ENCODE peak calls at places on chromosomes 3 and 15, in eight cellular contexts. One of them, this sample, is unnamed.

GRCh38 chr3:193922034-193922774 is 213.7 kb upstream of the HES1 start:
- DNase-seq in lung: no peak
- DNase-seq in heart right ventricle: no peak
- DNase-seq in naive thymus-derived CD4-positive, alpha-beta T cell: no peak
- DNase-seq in epithelial cell of proximal tubule: no peak
- DNase-seq in neural progenitor cell: no peak
- DNase-seq in adrenal gland: no peak
- DNase-seq in uterus: no peak
- DNase-seq in this sample: peak; percentile 55

GRCh38 chr3:132004571-132004970 is 30.2 kb downstream of the CPNE4 start:
- DNase-seq in lung: no peak
- DNase-seq in heart right ventricle: no peak
- DNase-seq in naive thymus-derived CD4-positive, alpha-beta T cell: no peak
- DNase-seq in epithelial cell of proximal tubule: no peak
- DNase-seq in neural progenitor cell: no peak
- DNase-seq in adrenal gland: no peak
- DNase-seq in uterus: no peak
- DNase-seq in this sample: no peak

GRCh38 chr3:39744746-39745145 is 64.7 kb upstream of the MYRIP start:
- DNase-seq in lung: no peak
- DNase-seq in heart right ventricle: no peak
- DNase-seq in naive thymus-derived CD4-positive, alpha-beta T cell: no peak
- DNase-seq in epithelial cell of proximal tubule: no peak
- DNase-seq in neural progenitor cell: no peak
- DNase-seq in adrenal gland: no peak
- DNase-seq in uterus: no peak
- DNase-seq in this sample: no peak

GRCh38 chr15:31295660-31296059 is 31.0 kb upstream of the KLF13 start:
- DNase-seq in lung: peak; percentile 13
- DNase-seq in heart right ventricle: no peak
- DNase-seq in naive thymus-derived CD4-positive, alpha-beta T cell: no peak
- DNase-seq in epithelial cell of proximal tubule: no peak
- DNase-seq in neural progenitor cell: no peak
- DNase-seq in adrenal gland: peak; percentile 1
- DNase-seq in uterus: no peak
- DNase-seq in this sample: peak; percentile 2

GRCh38 chr15:70833897-70834765 is 19.8 kb downstream of the LARP6 start:
- DNase-seq in lung: no peak
- DNase-seq in heart right ventricle: no peak
- DNase-seq in naive thymus-derived CD4-positive, alpha-beta T cell: no peak
- DNase-seq in epithelial cell of proximal tubule: no peak
- DNase-seq in neural progenitor cell: no peak
- DNase-seq in adrenal gland: no peak
- DNase-seq in uterus: no peak
- DNase-seq in this sample: no peak

GRCh38 chr3:138809506-138810266 is 25.0 kb downstream of the PIK3CB start:
- DNase-seq in lung: no peak
- DNase-seq in heart right ventricle: no peak
- DNase-seq in naive thymus-derived CD4-positive, alpha-beta T cell: no peak
- DNase-seq in epithelial cell of proximal tubule: no peak
- DNase-seq in neural progenitor cell: no peak
- DNase-seq in adrenal gland: no peak
- DNase-seq in uterus: no peak
- DNase-seq in this sample: no peak

GRCh38 chr3:123883111-123883510 is 1.0 kb downstream of the MYLK start:
- DNase-seq in lung: no peak
- DNase-seq in heart right ventricle: no peak
- DNase-seq in naive thymus-derived CD4-positive, alpha-beta T cell: no peak
- DNase-seq in epithelial cell of proximal tubule: no peak
- DNase-seq in neural progenitor cell: no peak
- DNase-seq in adrenal gland: no peak
- DNase-seq in uterus: no peak
- DNase-seq in this sample: no peak

GRCh38 chr3:186439725-186440124 is 77.7 kb upstream of the DGKG start:
- DNase-seq in lung: no peak
- DNase-seq in heart right ventricle: no peak
- DNase-seq in naive thymus-derived CD4-positive, alpha-beta T cell: no peak
- DNase-seq in epithelial cell of proximal tubule: no peak
- DNase-seq in neural progenitor cell: no peak
- DNase-seq in adrenal gland: no peak
- DNase-seq in uterus: no peak
- DNase-seq in this sample: no peak

GRCh38 chr3:28841436-28841835 is 439.4 kb upstream of the RBMS3 start:
- DNase-seq in lung: no peak
- DNase-seq in heart right ventricle: no peak
- DNase-seq in naive thymus-derived CD4-positive, alpha-beta T cell: no peak
- DNase-seq in epithelial cell of proximal tubule: no peak
- DNase-seq in neural progenitor cell: no peak
- DNase-seq in adrenal gland: no peak
- DNase-seq in uterus: no peak
- DNase-seq in this sample: no peak

GRCh38 chr3:42906085-42906904 is at the start of gene ZNF662:
- DNase-seq in lung: peak; percentile 31
- DNase-seq in heart right ventricle: peak; percentile 57
- DNase-seq in naive thymus-derived CD4-positive, alpha-beta T cell: peak; percentile 39
- DNase-seq in epithelial cell of proximal tubule: no peak
- DNase-seq in neural progenitor cell: no peak
- DNase-seq in adrenal gland: peak; percentile 60
- DNase-seq in uterus: peak; percentile 70
- DNase-seq in this sample: peak; percentile 18

GRCh38 chr15:66848116-66848515 is 146.1 kb downstream of the SMAD6 start:
- DNase-seq in lung: no peak
- DNase-seq in heart right ventricle: no peak
- DNase-seq in naive thymus-derived CD4-positive, alpha-beta T cell: no peak
- DNase-seq in epithelial cell of proximal tubule: no peak
- DNase-seq in neural progenitor cell: no peak
- DNase-seq in adrenal gland: no peak
- DNase-seq in uterus: no peak
- DNase-seq in this sample: no peak

GRCh38 chr15:93024293-93024692 is 64.7 kb downstream of the RGMA start:
- DNase-seq in lung: no peak
- DNase-seq in heart right ventricle: no peak
- DNase-seq in naive thymus-derived CD4-positive, alpha-beta T cell: no peak
- DNase-seq in epithelial cell of proximal tubule: no peak
- DNase-seq in neural progenitor cell: no peak
- DNase-seq in adrenal gland: no peak
- DNase-seq in uterus: no peak
- DNase-seq in this sample: no peak

GRCh38 chr3:184523825-184524615 is 37.6 kb upstream of the EPHB3 start:
- DNase-seq in lung: no peak
- DNase-seq in heart right ventricle: no peak
- DNase-seq in naive thymus-derived CD4-positive, alpha-beta T cell: no peak
- DNase-seq in epithelial cell of proximal tubule: no peak
- DNase-seq in neural progenitor cell: peak; percentile 24
- DNase-seq in adrenal gland: peak; percentile 31
- DNase-seq in uterus: peak; percentile 26
- DNase-seq in this sample: no peak

GRCh38 chr15:68631621-68632051 is 52.8 kb downstream of the CORO2B start:
- DNase-seq in lung: no peak
- DNase-seq in heart right ventricle: no peak
- DNase-seq in naive thymus-derived CD4-positive, alpha-beta T cell: no peak
- DNase-seq in epithelial cell of proximal tubule: no peak
- DNase-seq in neural progenitor cell: peak; percentile 46
- DNase-seq in adrenal gland: no peak
- DNase-seq in uterus: no peak
- DNase-seq in this sample: no peak

GRCh38 chr3:46934508-46935167 is 41.9 kb downstream of the CCDC12 start:
- DNase-seq in lung: no peak
- DNase-seq in heart right ventricle: peak; percentile 73
- DNase-seq in naive thymus-derived CD4-positive, alpha-beta T cell: no peak
- DNase-seq in epithelial cell of proximal tubule: no peak
- DNase-seq in neural progenitor cell: no peak
- DNase-seq in adrenal gland: peak; percentile 49
- DNase-seq in uterus: no peak
- DNase-seq in this sample: no peak

GRCh38 chr3:31066999-31067398 is 172.5 kb upstream of the GADL1 start:
- DNase-seq in lung: no peak
- DNase-seq in heart right ventricle: peak; percentile 11
- DNase-seq in naive thymus-derived CD4-positive, alpha-beta T cell: no peak
- DNase-seq in epithelial cell of proximal tubule: peak; percentile 52
- DNase-seq in neural progenitor cell: no peak
- DNase-seq in adrenal gland: peak; percentile 78
- DNase-seq in uterus: peak; percentile 36
- DNase-seq in this sample: peak; percentile 38

GRCh38 chr3:170622369-170623159 is 36.7 kb upstream of the SLC7A14 start:
- DNase-seq in lung: no peak
- DNase-seq in heart right ventricle: peak; percentile 59
- DNase-seq in naive thymus-derived CD4-positive, alpha-beta T cell: no peak
- DNase-seq in epithelial cell of proximal tubule: no peak
- DNase-seq in neural progenitor cell: no peak
- DNase-seq in adrenal gland: no peak
- DNase-seq in uterus: peak; percentile 44
- DNase-seq in this sample: no peak

GRCh38 chr3:69433016-69433937 is 47.4 kb upstream of the FRMD4B start:
- DNase-seq in lung: no peak
- DNase-seq in heart right ventricle: no peak
- DNase-seq in naive thymus-derived CD4-positive, alpha-beta T cell: no peak
- DNase-seq in epithelial cell of proximal tubule: no peak
- DNase-seq in neural progenitor cell: no peak
- DNase-seq in adrenal gland: no peak
- DNase-seq in uterus: no peak
- DNase-seq in this sample: no peak

GRCh38 chr15:74227968-74228722 is 8.0 kb upstream of the CCDC33 start:
- DNase-seq in lung: no peak
- DNase-seq in heart right ventricle: peak; percentile 35
- DNase-seq in naive thymus-derived CD4-positive, alpha-beta T cell: no peak
- DNase-seq in epithelial cell of proximal tubule: no peak
- DNase-seq in neural progenitor cell: no peak
- DNase-seq in adrenal gland: no peak
- DNase-seq in uterus: no peak
- DNase-seq in this sample: no peak

GRCh38 chr3:138942271-138942670 is 4.7 kb downstream of the FOXL2 start:
- DNase-seq in lung: no peak
- DNase-seq in heart right ventricle: no peak
- DNase-seq in naive thymus-derived CD4-positive, alpha-beta T cell: no peak
- DNase-seq in epithelial cell of proximal tubule: no peak
- DNase-seq in neural progenitor cell: no peak
- DNase-seq in adrenal gland: no peak
- DNase-seq in uterus: no peak
- DNase-seq in this sample: no peak

GRCh38 chr15:28786521-28786920 is 61.9 kb downstream of the GOLGA6L7 start:
- DNase-seq in lung: no peak
- DNase-seq in heart right ventricle: no peak
- DNase-seq in naive thymus-derived CD4-positive, alpha-beta T cell: no peak
- DNase-seq in epithelial cell of proximal tubule: no peak
- DNase-seq in neural progenitor cell: no peak
- DNase-seq in adrenal gland: no peak
- DNase-seq in uterus: no peak
- DNase-seq in this sample: no peak

GRCh38 chr15:48674876-48675275 is 29.4 kb upstream of the FBN1 start:
- DNase-seq in lung: no peak
- DNase-seq in heart right ventricle: no peak
- DNase-seq in naive thymus-derived CD4-positive, alpha-beta T cell: no peak
- DNase-seq in epithelial cell of proximal tubule: no peak
- DNase-seq in neural progenitor cell: no peak
- DNase-seq in adrenal gland: no peak
- DNase-seq in uterus: no peak
- DNase-seq in this sample: no peak

GRCh38 chr15:66692808-66693596 is 9.0 kb upstream of the SMAD6 start:
- DNase-seq in lung: no peak
- DNase-seq in heart right ventricle: no peak
- DNase-seq in naive thymus-derived CD4-positive, alpha-beta T cell: peak; percentile 53
- DNase-seq in epithelial cell of proximal tubule: no peak
- DNase-seq in neural progenitor cell: no peak
- DNase-seq in adrenal gland: no peak
- DNase-seq in uterus: no peak
- DNase-seq in this sample: no peak

DNA sequence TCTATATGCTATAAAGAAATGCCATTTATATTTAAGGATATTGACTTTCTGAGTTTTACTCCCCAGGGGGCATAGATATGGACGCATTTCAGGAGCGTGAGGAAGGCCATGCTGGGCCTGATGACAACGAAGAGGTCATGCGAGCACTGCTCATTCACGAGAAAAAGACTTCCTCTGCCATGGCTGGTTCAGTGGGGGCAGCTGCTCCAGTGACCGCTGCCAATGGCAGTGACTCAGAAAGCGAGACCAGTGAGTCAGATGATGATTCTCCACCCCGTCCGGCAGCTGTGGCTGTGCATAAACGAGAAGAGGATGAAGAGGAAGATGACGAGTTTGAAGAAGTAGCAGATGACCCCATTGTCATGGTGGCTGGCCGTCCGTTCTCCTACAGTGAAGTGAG is 38.4 kb downstream of the GTF2E1 start:
- DNase-seq in lung: no peak
- DNase-seq in heart right ventricle: no peak
- DNase-seq in naive thymus-derived CD4-positive, alpha-beta T cell: no peak
- DNase-seq in epithelial cell of proximal tubule: no peak
- DNase-seq in neural progenitor cell: no peak
- DNase-seq in adrenal gland: peak; percentile 90
- DNase-seq in uterus: no peak
- DNase-seq in this sample: no peak
- H3K4me3 ChIP-seq in lung: no peak overlapping the region
- H3K4me3 ChIP-seq in heart right ventricle: no peak overlapping the region
- H3K4me3 ChIP-seq in naive thymus-derived CD4-positive, alpha-beta T cell: no peak overlapping the region
- H3K4me3 ChIP-seq in epithelial cell of proximal tubule: no peak overlapping the region
- H3K4me3 ChIP-seq in neural progenitor cell: no peak overlapping the region
- H3K4me3 ChIP-seq in adrenal gland: no peak overlapping the region
- H3K4me3 ChIP-seq in uterus: no peak overlapping the region
- H3K4me3 ChIP-seq in this sample: no peak overlapping the region

GRCh38 chr3:147389265-147390175 is 16.8 kb downstream of the ZIC4 start:
- DNase-seq in lung: no peak
- DNase-seq in heart right ventricle: no peak
- DNase-seq in naive thymus-derived CD4-positive, alpha-beta T cell: no peak
- DNase-seq in epithelial cell of proximal tubule: no peak
- DNase-seq in neural progenitor cell: peak; percentile 68
- DNase-seq in adrenal gland: no peak
- DNase-seq in uterus: no peak
- DNase-seq in this sample: no peak
- H3K4me3 ChIP-seq in lung: no peak overlapping the region
- H3K4me3 ChIP-seq in heart right ventricle: no peak overlapping the region
- H3K4me3 ChIP-seq in naive thymus-derived CD4-positive, alpha-beta T cell: no peak overlapping the region
- H3K4me3 ChIP-seq in epithelial cell of proximal tubule: no peak overlapping the region
- H3K4me3 ChIP-seq in neural progenitor cell: no peak overlapping the region
- H3K4me3 ChIP-seq in adrenal gland: no peak overlapping the region
- H3K4me3 ChIP-seq in uterus: no peak overlapping the region
- H3K4me3 ChIP-seq in this sample: no peak overlapping the region

GRCh38 chr15:30008156-30008555 is 74.6 kb upstream of the GOLGA8J start:
- DNase-seq in lung: no peak
- DNase-seq in heart right ventricle: no peak
- DNase-seq in naive thymus-derived CD4-positive, alpha-beta T cell: no peak
- DNase-seq in epithelial cell of proximal tubule: no peak
- DNase-seq in neural progenitor cell: no peak
- DNase-seq in adrenal gland: no peak
- DNase-seq in uterus: no peak
- DNase-seq in this sample: no peak
- H3K4me3 ChIP-seq in lung: no peak overlapping the region
- H3K4me3 ChIP-seq in heart right ventricle: no peak overlapping the region
- H3K4me3 ChIP-seq in naive thymus-derived CD4-positive, alpha-beta T cell: no peak overlapping the region
- H3K4me3 ChIP-seq in epithelial cell of proximal tubule: no peak overlapping the region
- H3K4me3 ChIP-seq in neural progenitor cell: no peak overlapping the region
- H3K4me3 ChIP-seq in adrenal gland: no peak overlapping the region
- H3K4me3 ChIP-seq in uterus: no peak overlapping the region
- H3K4me3 ChIP-seq in this sample: no peak overlapping the region

DNA sequence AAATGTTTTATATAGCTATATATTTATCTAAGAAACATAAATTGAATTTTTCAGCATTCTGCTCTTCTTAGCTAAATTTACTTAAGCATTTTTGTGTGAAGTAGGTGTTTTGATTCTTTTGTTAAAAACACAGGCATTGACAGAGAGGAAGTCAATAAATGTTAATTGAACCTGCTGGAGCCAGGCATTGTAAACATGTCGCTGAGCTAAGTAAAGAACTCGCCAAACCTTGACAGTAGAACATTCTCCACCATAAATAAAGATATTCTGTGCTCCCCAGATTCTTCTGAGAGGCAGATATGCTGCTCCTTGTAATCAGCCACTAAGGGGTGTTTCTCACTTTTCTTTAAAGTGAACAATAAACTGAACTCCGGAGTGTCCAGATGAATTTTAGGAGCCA is 38.4 kb downstream of the SYNM start:
- DNase-seq in lung: no peak
- DNase-seq in heart right ventricle: no peak
- DNase-seq in naive thymus-derived CD4-positive, alpha-beta T cell: no peak
- DNase-seq in epithelial cell of proximal tubule: no peak
- DNase-seq in neural progenitor cell: no peak
- DNase-seq in adrenal gland: no peak
- DNase-seq in uterus: no peak
- DNase-seq in this sample: no peak
- H3K4me3 ChIP-seq in lung: no peak overlapping the region
- H3K4me3 ChIP-seq in heart right ventricle: no peak overlapping the region
- H3K4me3 ChIP-seq in naive thymus-derived CD4-positive, alpha-beta T cell: no peak overlapping the region
- H3K4me3 ChIP-seq in epithelial cell of proximal tubule: no peak overlapping the region
- H3K4me3 ChIP-seq in neural progenitor cell: peak overlapping the region; percentile 19
- H3K4me3 ChIP-seq in adrenal gland: no peak overlapping the region
- H3K4me3 ChIP-seq in uterus: no peak overlapping the region
- H3K4me3 ChIP-seq in this sample: no peak overlapping the region

This sample was measured in prostate gland.